ENCODE peak calls at places on chromosomes 6 and 20, in seven cellular contexts. Z, P, B, T, X, D and Q are unnamed samples.

GRCh38 chr6:38612386-38612965 is 27.3 kb downstream of the BTBD9 start:
- DNase-seq in Z (no peak), P (no peak), B (peak), T (no peak), X (peak), D (no peak), Q (no peak)

GRCh38 chr6:82040405-82041221 is 206.9 kb downstream of the IBTK start:
- DNase-seq in Z (peak), P (peak), B (peak), T (no peak), X (peak), D (no peak), Q (no peak)

GRCh38 chr6:37731888-37732287 is 34.2 kb upstream of the MDGA1 start:
- DNase-seq in Z (no peak), P (no peak), B (no peak), T (peak), X (no peak), D (no peak), Q (no peak)

GRCh38 chr20:53736757-53737403 is 143.2 kb upstream of the ZNF217 start:
- DNase-seq in Z (no peak), P (peak), B (peak), T (no peak), X (no peak), D (no peak), Q (no peak)

GRCh38 chr6:167420858-167421766 is 96.2 kb downstream of the TTLL2 start:
- DNase-seq in Z (no peak), P (no peak), B (no peak), T (no peak), X (no peak), D (no peak), Q (peak)

GRCh38 chr6:113672691-113673149 is 184.4 kb upstream of the MARCKS start:
- DNase-seq in Z (no peak), P (no peak), B (peak), T (no peak), X (no peak), D (peak), Q (peak)

GRCh38 chr20:62203378-62204030 is 16.6 kb downstream of the HRH3 start:
- DNase-seq in Z (no peak), P (peak), B (no peak), T (no peak), X (no peak), D (no peak), Q (no peak)

GRCh38 chr6:108441141-108441540 is 119.6 kb upstream of the FOXO3 start:
- DNase-seq in Z (no peak), P (no peak), B (peak), T (no peak), X (no peak), D (no peak), Q (no peak)

GRCh38 chr6:149153100-149153499 is 164.4 kb upstream of the TAB2 start:
- DNase-seq in Z (no peak), P (no peak), B (no peak), T (no peak), X (no peak), D (no peak), Q (no peak)

GRCh38 chr6:21496275-21496674 is 97.3 kb upstream of the SOX4 start:
- DNase-seq in Z (no peak), P (no peak), B (no peak), T (no peak), X (no peak), D (no peak), Q (no peak)

GRCh38 chr20:29689411-29690225 is 1567.8 kb upstream of the DEFB115 start:
- DNase-seq in Z (no peak), P (peak), B (peak), T (no peak), X (no peak), D (no peak), Q (no peak)

GRCh38 chr6:37878150-37878710 is 58.7 kb downstream of the ZFAND3 start:
- DNase-seq in Z (no peak), P (no peak), B (peak), T (no peak), X (no peak), D (no peak), Q (no peak)

GRCh38 chr20:2631228-2631627 is 21.2 kb upstream of the NOP56 start:
- DNase-seq in Z (no peak), P (peak), B (no peak), T (no peak), X (no peak), D (no peak), Q (no peak)

GRCh38 chr20:19621072-19621471 is 137.0 kb upstream of the RIN2 start:
- DNase-seq in Z (no peak), P (peak), B (no peak), T (no peak), X (no peak), D (no peak), Q (no peak)

GRCh38 chr6:158799051-158799792 is 19.9 kb downstream of the EZR start:
- DNase-seq in Z (no peak), P (peak), B (peak), T (no peak), X (no peak), D (no peak), Q (no peak)

GRCh38 chr20:63854069-63854765 is 7.1 kb upstream of the ABHD16B start:
- DNase-seq in Z (no peak), P (no peak), B (no peak), T (no peak), X (no peak), D (no peak), Q (no peak)

GRCh38 chr6:52910091-52910490 is 593 bp upstream of the GSTA3 start:
- DNase-seq in Z (no peak), P (no peak), B (no peak), T (no peak), X (no peak), D (no peak), Q (no peak)

GRCh38 chr20:36462440-36463211 is 78.7 kb upstream of the MYL9 start:
- DNase-seq in Z (no peak), P (peak), B (peak), T (no peak), X (no peak), D (no peak), Q (peak)

GRCh38 chr6:37317312-37318038 is 36.3 kb upstream of the RNF8 start:
- DNase-seq in Z (no peak), P (no peak), B (no peak), T (no peak), X (no peak), D (no peak), Q (no peak)

GRCh38 chr6:11852061-11852619 is 73.5 kb upstream of the ADTRP start:
- DNase-seq in Z (no peak), P (no peak), B (no peak), T (no peak), X (no peak), D (no peak), Q (no peak)

GRCh38 chr20:62489186-62489939 is 13.6 kb upstream of the GATA5 start:
- DNase-seq in Z (no peak), P (peak), B (no peak), T (no peak), X (no peak), D (no peak), Q (no peak)

GRCh38 chr6:18265787-18266523 is 1.6 kb upstream of the DEK start:
- DNase-seq in Z (no peak), P (no peak), B (no peak), T (no peak), X (no peak), D (no peak), Q (no peak)

GRCh38 chr20:62719250-62719945 is 10.8 kb downstream of the NTSR1 start:
- DNase-seq in Z (no peak), P (no peak), B (no peak), T (no peak), X (no peak), D (no peak), Q (no peak)

GRCh38 chr6:71886184-71887005 is at the start of gene RIMS1:
- DNase-seq in Z (no peak), P (no peak), B (peak), T (no peak), X (no peak), D (no peak), Q (no peak)

GRCh38 chr6:3769610-3770009 is 18.1 kb upstream of the PXDC1 start:
- DNase-seq in Z (no peak), P (peak), B (peak), T (no peak), X (no peak), D (no peak), Q (no peak)

GRCh38 chr20:38932457-38933120 is 6.4 kb downstream of the FAM83D start:
- DNase-seq in Z (no peak), P (no peak), B (peak), T (no peak), X (peak), D (no peak), Q (no peak)

GRCh38 chr20:25135031-25135430 is 53.1 kb upstream of the VSX1 start:
- DNase-seq in Z (no peak), P (no peak), B (no peak), T (no peak), X (no peak), D (no peak), Q (no peak)

GRCh38 chr6:145034664-145035063 is 700.7 kb downstream of the EPM2A start:
- DNase-seq in Z (no peak), P (no peak), B (peak), T (no peak), X (no peak), D (no peak), Q (no peak)

GRCh38 chr6:9252784-9253183 is 817.4 kb upstream of the SLC35B3 start:
- DNase-seq in Z (no peak), P (no peak), B (no peak), T (no peak), X (no peak), D (no peak), Q (no peak)

GRCh38 chr20:49163696-49164095 is 24.4 kb downstream of the STAU1 start:
- DNase-seq in Z (no peak), P (no peak), B (no peak), T (no peak), X (no peak), D (no peak), Q (no peak)

GRCh38 chr6:37134622-37135191 is 35.2 kb upstream of the PIM1 start:
- DNase-seq in Z (peak), P (peak), B (peak), T (peak), X (peak), D (peak), Q (peak)

GRCh38 chr20:22248052-22248667 is 336.2 kb downstream of the FOXA2 start:
- DNase-seq in Z (no peak), P (peak), B (no peak), T (no peak), X (no peak), D (no peak), Q (no peak)

GRCh38 chr6:112622036-112622435 is 274.9 kb downstream of the RFPL4B start:
- DNase-seq in Z (no peak), P (no peak), B (peak), T (no peak), X (no peak), D (no peak), Q (no peak)

GRCh38 chr6:35392111-35392702 is 49.8 kb downstream of the PPARD start:
- DNase-seq in Z (no peak), P (peak), B (no peak), T (no peak), X (no peak), D (peak), Q (no peak)

GRCh38 chr6:170497845-170498281 is 55.2 kb downstream of the PSMB1 start:
- DNase-seq in Z (no peak), P (no peak), B (no peak), T (no peak), X (no peak), D (no peak), Q (no peak)

GRCh38 chr20:60262967-60263603 is 304.9 kb downstream of the CDH26 start:
- DNase-seq in Z (no peak), P (peak), B (no peak), T (peak), X (no peak), D (peak), Q (no peak)

GRCh38 chr6:50030777-50031562 is 9.2 kb upstream of the DEFB110 start:
- DNase-seq in Z (peak), P (peak), B (peak), T (no peak), X (no peak), D (no peak), Q (no peak)
- TF ChIP-seq CTCF in Z (peak), P (peak), B (peak), T (no peak), X (peak), D (no peak), Q (no peak)

GRCh38 chr20:37899105-37900045 is 3.6 kb upstream of the VSTM2L start:
- DNase-seq in Z (no peak), P (no peak), B (no peak), T (no peak), X (no peak), D (no peak), Q (no peak)

GRCh38 chr20:37893566-37894241 is 9.2 kb upstream of the VSTM2L start:
- DNase-seq in Z (no peak), P (no peak), B (no peak), T (no peak), X (no peak), D (no peak), Q (no peak)

GRCh38 chr20:37898301-37899104 is 4.4 kb upstream of the VSTM2L start:
- DNase-seq in Z (no peak), P (no peak), B (peak), T (no peak), X (no peak), D (no peak), Q (no peak)

GRCh38 chr20:37894454-37894853 is 8.5 kb upstream of the VSTM2L start:
- DNase-seq in Z (no peak), P (no peak), B (no peak), T (no peak), X (no peak), D (no peak), Q (no peak)

DNA sequence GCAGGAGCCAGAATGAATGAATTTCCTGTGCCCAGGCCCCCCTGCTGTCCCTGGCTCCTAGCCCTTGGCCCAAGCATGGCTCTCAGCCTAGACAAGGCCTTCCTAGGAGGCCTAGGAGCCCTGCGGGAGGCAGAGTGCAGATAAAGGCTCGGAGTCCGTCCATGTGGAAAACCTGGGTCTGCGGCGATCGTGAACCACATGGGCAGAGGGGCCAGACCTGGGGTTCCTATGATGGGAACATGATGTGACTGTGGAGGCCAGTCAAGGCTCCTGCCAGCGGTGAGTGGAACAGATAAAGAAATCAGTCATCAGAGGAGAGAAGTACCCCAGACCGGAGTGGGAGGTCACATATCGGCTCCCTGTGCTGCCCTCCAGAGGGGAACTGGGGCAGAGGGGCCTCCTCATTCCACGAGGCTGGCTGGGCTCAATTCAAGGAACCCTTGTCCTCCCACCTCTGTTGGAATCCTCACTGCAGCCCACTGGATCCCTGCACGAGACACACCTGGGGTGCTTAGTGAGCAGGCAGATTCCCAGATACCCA is 5.8 kb upstream of the VSTM2L start:
- DNase-seq in Z (no peak), P (no peak), B (no peak), T (no peak), X (no peak), D (no peak), Q (no peak)
- TF ChIP-seq CTCF in Z (peak), P (peak), B (peak), T (no peak), X (peak), D (no peak), Q (peak)

DNA sequence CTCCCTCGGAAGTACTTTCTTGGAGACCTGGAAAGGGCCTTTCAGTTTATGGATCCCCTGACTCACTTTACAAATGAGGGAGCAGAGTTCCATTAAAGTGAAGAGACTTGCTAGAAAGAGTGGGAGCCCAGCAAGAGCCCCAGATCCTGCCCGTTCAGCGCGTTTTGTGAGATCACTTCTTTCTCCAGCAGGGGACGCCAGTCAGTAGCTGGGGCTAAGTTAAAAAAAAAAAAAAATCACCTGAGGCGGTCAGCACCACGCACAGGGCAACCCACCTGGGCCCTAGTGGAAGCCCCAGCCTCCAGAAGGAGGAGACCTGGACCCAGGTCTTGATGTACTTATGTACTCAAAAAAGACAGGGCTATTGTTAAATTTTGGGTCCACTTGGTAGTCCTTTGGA is 274.5 kb upstream of the RNF24 start:
- DNase-seq in Z (peak), P (peak), B (no peak), T (no peak), X (no peak), D (no peak), Q (no peak)
- TF ChIP-seq CTCF in Z (peak), P (peak), B (no peak), T (no peak), X (peak), D (no peak), Q (no peak)

GRCh38 chr6:147506704-147507114 is 1.8 kb upstream of the SAMD5 start:
- DNase-seq in Z (no peak), P (peak), B (peak), T (no peak), X (no peak), D (peak), Q (no peak)
- TF ChIP-seq CTCF in Z (peak), P (peak), B (peak), T (no peak), X (peak), D (peak), Q (peak)

GRCh38 chr6:17101422-17102257 is at the start of gene STMND1:
- DNase-seq in Z (no peak), P (peak), B (peak), T (no peak), X (no peak), D (peak), Q (no peak)

GRCh38 chr6:17102258-17102870 is 514 bp downstream of the STMND1 start:
- DNase-seq in Z (no peak), P (no peak), B (no peak), T (no peak), X (no peak), D (no peak), Q (no peak)

GRCh38 chr6:17107768-17108325 is 6.0 kb downstream of the STMND1 start:
- DNase-seq in Z (no peak), P (no peak), B (peak), T (no peak), X (no peak), D (no peak), Q (no peak)

GRCh38 chr6:17099401-17100059 is 2.3 kb upstream of the STMND1 start:
- DNase-seq in Z (no peak), P (no peak), B (no peak), T (no peak), X (no peak), D (no peak), Q (no peak)

DNA sequence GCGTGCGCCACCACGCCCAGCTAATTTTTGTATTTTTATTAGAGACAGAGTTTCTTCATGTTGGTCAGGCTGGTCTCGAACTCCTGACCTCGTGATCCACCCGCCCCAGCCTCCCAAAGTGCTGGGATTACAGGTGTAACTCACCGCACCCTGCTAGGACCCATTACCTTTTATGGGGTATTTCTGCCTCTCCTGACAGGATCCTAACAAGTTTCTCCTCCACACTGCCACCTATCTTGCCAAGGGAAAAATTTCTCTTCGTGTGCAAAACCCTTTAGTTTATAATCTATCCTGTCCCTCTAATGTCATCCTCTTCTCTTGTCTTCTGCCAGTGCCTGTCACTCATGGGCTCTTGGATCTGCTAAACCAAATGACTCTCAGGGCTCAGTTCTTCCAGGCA is 1.9 kb downstream of the STMND1 start:
- DNase-seq in Z (peak), P (peak), B (no peak), T (no peak), X (no peak), D (no peak), Q (no peak)
- TF ChIP-seq CTCF in Z (peak), P (peak), B (peak), T (no peak), X (peak), D (no peak), Q (no peak)